ENCODE peak calls at places on chromosomes 4 and X, in seven cellular contexts. R is body of pancreas, N is suprapubic skin, T is tibial nerve, F is uterus, E is K562, M is esophagus muscularis mucosa. B is an unnamed sample.

GRCh38 chrX:120514236-120514635 is 45.1 kb upstream of the LAMP2 start:
- DNase-seq in R (no peak), N (no peak), T (no peak), F (no peak), E (peak), M (no peak), B (no peak)

GRCh38 chr4:120725639-120726585 is 196.6 kb downstream of the PRDM5 start:
- DNase-seq in R (no peak), N (no peak), T (no peak), F (no peak), E (no peak), M (no peak), B (no peak)

GRCh38 chrX:31397119-31397518 is 325.3 kb upstream of the FTHL17 start:
- DNase-seq in R (no peak), N (no peak), T (no peak), F (no peak), E (no peak), M (no peak), B (no peak)

GRCh38 chrX:12865359-12865758 is 1.5 kb upstream of the TLR7 start:
- DNase-seq in R (no peak), N (no peak), T (no peak), F (no peak), E (no peak), M (no peak), B (no peak)

GRCh38 chrX:16436348-16437188 is 213.4 kb upstream of the S100G start:
- DNase-seq in R (peak), N (peak), T (peak), F (peak), E (peak), M (no peak), B (no peak)

GRCh38 chr4:76388160-76388908 is 32.6 kb downstream of the CCDC158 start:
- DNase-seq in R (no peak), N (no peak), T (no peak), F (no peak), E (peak), M (no peak), B (no peak)

GRCh38 chr4:82248903-82249632 is 124.7 kb downstream of the HNRNPD start:
- DNase-seq in R (no peak), N (no peak), T (no peak), F (no peak), E (no peak), M (no peak), B (no peak)

GRCh38 chr4:907691-908437 is 24.3 kb downstream of the GAK start:
- DNase-seq in R (no peak), N (no peak), T (no peak), F (peak), E (no peak), M (no peak), B (no peak)

GRCh38 chr4:101292214-101292613 is 55.1 kb downstream of the PPP3CA start:
- DNase-seq in R (no peak), N (no peak), T (no peak), F (no peak), E (no peak), M (no peak), B (no peak)

GRCh38 chr4:182842104-182842600 is 75.0 kb downstream of the DCTD start:
- DNase-seq in R (no peak), N (peak), T (no peak), F (no peak), E (no peak), M (no peak), B (no peak)

GRCh38 chr4:17273047-17273446 is 238.8 kb downstream of the QDPR start:
- DNase-seq in R (no peak), N (no peak), T (no peak), F (no peak), E (no peak), M (no peak), B (no peak)

GRCh38 chr4:14607578-14607977 is 394.7 kb upstream of the CPEB2 start:
- DNase-seq in R (no peak), N (no peak), T (no peak), F (no peak), E (no peak), M (no peak), B (no peak)

GRCh38 chrX:40062525-40063193 is 35.1 kb downstream of the BCOR start:
- DNase-seq in R (no peak), N (no peak), T (no peak), F (peak), E (no peak), M (no peak), B (no peak)

GRCh38 chr4:91089194-91089593 is 962.0 kb downstream of the CCSER1 start:
- DNase-seq in R (no peak), N (no peak), T (no peak), F (no peak), E (no peak), M (no peak), B (no peak)

GRCh38 chr4:7333801-7334421 is 100.8 kb downstream of the PSAPL1 start:
- DNase-seq in R (no peak), N (no peak), T (no peak), F (no peak), E (peak), M (no peak), B (peak)

GRCh38 chr4:3485011-3485881 is 22.1 kb downstream of the DOK7 start:
- DNase-seq in R (no peak), N (no peak), T (no peak), F (no peak), E (no peak), M (no peak), B (peak)

GRCh38 chrX:11137543-11138139 is 26.5 kb downstream of the HCCS start:
- DNase-seq in R (no peak), N (no peak), T (peak), F (no peak), E (peak), M (no peak), B (no peak)

GRCh38 chr4:5409980-5410618 is 298.3 kb downstream of the EVC2 start:
- DNase-seq in R (no peak), N (no peak), T (no peak), F (no peak), E (no peak), M (no peak), B (no peak)
- H3K4me3 ChIP-seq in R (no peak), N (no peak), T (no peak), F (no peak), E (no peak), M (no peak), B (no peak)

GRCh38 chr4:128468485-128468989 is 180.9 kb upstream of the PGRMC2 start:
- DNase-seq in R (no peak), N (peak), T (peak), F (peak), E (peak), M (no peak), B (no peak)
- TF ChIP-seq POLR2A in R (no peak), N (no peak), T (peak), F (no peak), E (no peak), M (no peak), B (no peak)

DNA sequence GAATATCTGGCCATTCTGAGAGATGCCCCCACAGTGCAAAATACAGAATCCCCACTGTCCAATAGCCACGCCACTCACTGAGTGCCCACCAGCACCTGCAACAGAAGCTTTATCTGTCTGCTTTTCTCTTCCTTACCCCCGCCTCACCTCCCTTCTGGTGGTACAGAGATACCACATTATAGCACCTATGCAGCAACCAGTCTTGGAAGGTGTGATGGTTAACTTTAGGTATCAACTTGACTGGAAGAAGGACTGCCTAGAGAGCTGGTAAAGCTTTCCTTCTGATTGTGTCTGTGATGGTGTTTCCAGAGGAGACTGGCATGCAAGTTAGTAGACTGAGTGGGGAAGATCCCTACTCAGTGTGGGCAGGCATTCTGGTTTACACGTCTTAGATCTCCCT is 61.8 kb upstream of the TXK start:
- DNase-seq in R (no peak), N (no peak), T (no peak), F (no peak), E (no peak), M (no peak), B (no peak)
- H3K4me3 ChIP-seq in R (no peak), N (no peak), T (no peak), F (no peak), E (no peak), M (no peak), B (no peak)

GRCh38 chr4:5020341-5020740 is 1.1 kb upstream of the CYTL1 start:
- DNase-seq in R (no peak), N (no peak), T (no peak), F (no peak), E (no peak), M (no peak), B (no peak)
- TF ChIP-seq POLR2A in R (no peak), N (no peak), T (no peak), F (no peak), E (no peak), M (no peak), B (no peak)

GRCh38 chr4:184041156-184041555 is 136.0 kb downstream of the STOX2 start:
- DNase-seq in R (no peak), N (no peak), T (no peak), F (no peak), E (no peak), M (no peak), B (no peak)

GRCh38 chr4:184039963-184040383 is 134.9 kb downstream of the STOX2 start:
- DNase-seq in R (no peak), N (no peak), T (no peak), F (no peak), E (no peak), M (no peak), B (no peak)
- H3K4me3 ChIP-seq in R (no peak), N (peak), T (no peak), F (no peak), E (no peak), M (peak), B (peak)

B was measured in spleen.